ENCODE peak calls at places on chromosomes 7 and 10, in seven cellular contexts. V is CD8-positive, alpha-beta T cell; A is bronchial epithelial cell; R is cardiac fibroblast; M is psoas muscle; G is lower leg skin; S is tibial artery. L is an unnamed sample.

GRCh38 chr10:51422311-51423120 is 276.9 kb downstream of the CSTF2T start:
- DNase-seq in V (peak), A (peak), R (peak), M (no peak), G (peak), S (peak), L (peak)

GRCh38 chr10:79179404-79180309 is 110.9 kb downstream of the ZMIZ1 start:
- DNase-seq in V (no peak), A (no peak), R (no peak), M (no peak), G (no peak), S (no peak), L (peak)

GRCh38 chr10:126673565-126673964 is 3.1 kb upstream of the C10orf90 start:
- DNase-seq in V (no peak), A (no peak), R (no peak), M (no peak), G (no peak), S (no peak), L (no peak)

GRCh38 chr7:75572814-75573213 is 80.7 kb downstream of the SPDYE5 start:
- DNase-seq in V (no peak), A (no peak), R (no peak), M (no peak), G (no peak), S (no peak), L (no peak)

GRCh38 chr7:41628926-41629325 is 74.0 kb downstream of the INHBA start:
- DNase-seq in V (no peak), A (peak), R (no peak), M (no peak), G (no peak), S (no peak), L (peak)

GRCh38 chr10:33719005-33719703 is 384.7 kb upstream of the NRP1 start:
- DNase-seq in V (no peak), A (no peak), R (no peak), M (no peak), G (no peak), S (no peak), L (no peak)

GRCh38 chr10:125707852-125708468 is 11.5 kb upstream of the EDRF1 start:
- DNase-seq in V (no peak), A (peak), R (peak), M (no peak), G (no peak), S (no peak), L (peak)

GRCh38 chr7:61576-62360 is 130.6 kb upstream of the FAM20C start:
- DNase-seq in V (no peak), A (no peak), R (no peak), M (peak), G (no peak), S (no peak), L (no peak)

GRCh38 chr7:117946201-117946633 is 73.0 kb upstream of the CTTNBP2 start:
- DNase-seq in V (no peak), A (peak), R (no peak), M (no peak), G (no peak), S (no peak), L (peak)

GRCh38 chr10:99285846-99286245 is 43.3 kb upstream of the CNNM1 start:
- DNase-seq in V (no peak), A (peak), R (no peak), M (no peak), G (no peak), S (no peak), L (no peak)

GRCh38 chr7:107989618-107990373 is 13.2 kb downstream of the LAMB1 start:
- DNase-seq in V (no peak), A (peak), R (peak), M (peak), G (no peak), S (peak), L (peak)

GRCh38 chr10:88897019-88897853 is 17.2 kb downstream of the STAMBPL1 start:
- DNase-seq in V (no peak), A (no peak), R (no peak), M (no peak), G (no peak), S (no peak), L (no peak)

GRCh38 chr10:108358912-108359311 is 1194.4 kb upstream of the SORCS1 start:
- DNase-seq in V (no peak), A (peak), R (peak), M (no peak), G (no peak), S (no peak), L (peak)

GRCh38 chr10:86289577-86289868 is 77.1 kb downstream of the GRID1 start:
- DNase-seq in V (no peak), A (no peak), R (no peak), M (no peak), G (no peak), S (peak), L (no peak)

GRCh38 chr7:157498690-157499089 is 161.9 kb downstream of the DNAJB6 start:
- DNase-seq in V (no peak), A (no peak), R (no peak), M (peak), G (no peak), S (no peak), L (no peak)

GRCh38 chr7:149245244-149245643 is 5.8 kb downstream of the ZNF212 start:
- DNase-seq in V (no peak), A (no peak), R (no peak), M (no peak), G (no peak), S (no peak), L (no peak)

GRCh38 chr7:108848486-108848885 is 278.8 kb downstream of the DNAJB9 start:
- DNase-seq in V (no peak), A (no peak), R (no peak), M (no peak), G (no peak), S (no peak), L (no peak)

GRCh38 chr10:126384269-126384873 is 3.9 kb downstream of the ADAM12 start:
- DNase-seq in V (no peak), A (peak), R (peak), M (no peak), G (no peak), S (no peak), L (peak)

GRCh38 chr10:44860811-44861751 is 50.1 kb upstream of the TMEM72 start:
- DNase-seq in V (no peak), A (no peak), R (peak), M (peak), G (peak), S (peak), L (peak)

GRCh38 chr10:125521721-125522680 is 161.0 kb downstream of the TEX36 start:
- DNase-seq in V (no peak), A (no peak), R (no peak), M (no peak), G (no peak), S (no peak), L (no peak)

GRCh38 chr7:134289423-134289822 is 27.3 kb downstream of the SLC35B4 start:
- DNase-seq in V (no peak), A (no peak), R (no peak), M (no peak), G (peak), S (no peak), L (no peak)

GRCh38 chr7:6578114-6579084 is 1.1 kb downstream of the ZDHHC4 start:
- DNase-seq in V (no peak), A (peak), R (peak), M (no peak), G (no peak), S (no peak), L (peak)

GRCh38 chr7:104328308-104328969 is at the start of gene LHFPL3:
- DNase-seq in V (no peak), A (no peak), R (no peak), M (no peak), G (no peak), S (no peak), L (peak)

GRCh38 chr7:150409300-150410030 is 30.3 kb downstream of the ZNF775 start:
- DNase-seq in V (no peak), A (no peak), R (no peak), M (peak), G (no peak), S (no peak), L (no peak)

GRCh38 chr7:6056616-6057015 is 25.4 kb downstream of the ANKRD61 start:
- DNase-seq in V (no peak), A (no peak), R (no peak), M (no peak), G (no peak), S (no peak), L (no peak)

GRCh38 chr10:28986117-28986792 is 302.6 kb upstream of the LYZL1 start:
- DNase-seq in V (no peak), A (peak), R (peak), M (no peak), G (no peak), S (no peak), L (no peak)

GRCh38 chr10:88194041-88194887 is 330.8 kb downstream of the PTEN start:
- DNase-seq in V (peak), A (peak), R (no peak), M (peak), G (peak), S (no peak), L (no peak)

GRCh38 chr10:57952741-57953140 is 315.0 kb downstream of the IPMK start:
- DNase-seq in V (no peak), A (no peak), R (peak), M (no peak), G (no peak), S (no peak), L (peak)

GRCh38 chr10:42937649-42938180 is 139.2 kb upstream of the RET start:
- DNase-seq in V (no peak), A (no peak), R (no peak), M (no peak), G (no peak), S (no peak), L (no peak)

GRCh38 chr10:1434912-1435692 is 302.2 kb downstream of the ADARB2 start:
- DNase-seq in V (no peak), A (no peak), R (no peak), M (no peak), G (no peak), S (no peak), L (no peak)

GRCh38 chr7:139044813-139045794 is 9.3 kb upstream of the ZC3HAV1L start:
- DNase-seq in V (no peak), A (no peak), R (no peak), M (no peak), G (no peak), S (no peak), L (no peak)

GRCh38 chr7:33716581-33717477 is 188.5 kb upstream of the BMPER start:
- DNase-seq in V (no peak), A (peak), R (peak), M (no peak), G (no peak), S (no peak), L (peak)

GRCh38 chr10:15068802-15069201 is 19.8 kb downstream of the ACBD7 start:
- DNase-seq in V (no peak), A (peak), R (peak), M (no peak), G (no peak), S (no peak), L (peak)

GRCh38 chr10:15069230-15069629 is 19.3 kb downstream of the ACBD7 start:
- DNase-seq in V (no peak), A (no peak), R (no peak), M (no peak), G (no peak), S (no peak), L (no peak)

GRCh38 chr10:15067154-15067553 is 21.4 kb downstream of the ACBD7 start:
- DNase-seq in V (no peak), A (no peak), R (no peak), M (no peak), G (no peak), S (no peak), L (no peak)

DNA sequence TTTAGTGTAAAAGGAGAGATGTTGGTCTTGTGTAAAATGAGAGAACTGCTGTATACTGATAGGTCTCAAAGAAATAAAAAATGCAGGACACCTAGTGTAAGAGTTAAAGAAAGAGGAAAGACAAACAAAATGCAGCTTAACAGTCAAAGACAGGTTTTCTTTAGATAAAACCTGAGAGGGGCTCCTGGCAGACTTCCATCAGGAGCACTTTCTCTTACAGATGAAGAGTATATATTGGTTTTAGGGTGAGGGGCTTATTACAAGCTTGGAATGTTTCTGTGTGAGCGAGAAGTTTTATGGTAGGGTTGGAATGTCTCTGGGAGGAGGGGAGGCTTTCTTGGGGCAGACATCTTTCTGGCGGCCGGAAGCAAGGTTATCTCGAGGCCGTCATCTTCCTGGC is 16.2 kb downstream of the ACBD7 start:
- DNase-seq in V (no peak), A (no peak), R (no peak), M (no peak), G (no peak), S (no peak), L (no peak)
- H3K4me3 ChIP-seq in V (no peak), A (no peak), R (no peak), M (no peak), G (no peak), S (no peak), L (no peak)

GRCh38 chr7:110905773-110906566 is 185.0 kb upstream of the LRRN3 start:
- DNase-seq in V (no peak), A (no peak), R (no peak), M (no peak), G (no peak), S (no peak), L (no peak)

GRCh38 chr7:110911632-110912031 is 179.3 kb upstream of the LRRN3 start:
- DNase-seq in V (no peak), A (no peak), R (no peak), M (no peak), G (no peak), S (no peak), L (no peak)

GRCh38 chr7:110914263-110914662 is 176.7 kb upstream of the LRRN3 start:
- DNase-seq in V (no peak), A (no peak), R (no peak), M (no peak), G (no peak), S (no peak), L (no peak)

GRCh38 chr7:110909102-110909501 is 181.8 kb upstream of the LRRN3 start:
- DNase-seq in V (no peak), A (no peak), R (no peak), M (no peak), G (no peak), S (no peak), L (no peak)
- TF ChIP-seq CTCF in V (no peak), A (no peak), R (no peak), M (no peak), G (no peak), S (no peak), L (no peak)

GRCh38 chr10:59881640-59882039 is 24.7 kb downstream of the CCDC6 start:
- DNase-seq in V (no peak), A (no peak), R (no peak), M (no peak), G (no peak), S (no peak), L (no peak)
- H3K4me3 ChIP-seq in V (no peak), A (no peak), R (no peak), M (no peak), G (no peak), S (no peak), L (no peak)

GRCh38 chr7:148110097-148110868 is 480.3 kb upstream of the C7orf33 start:
- DNase-seq in V (no peak), A (no peak), R (peak), M (no peak), G (no peak), S (no peak), L (no peak)
- TF ChIP-seq CTCF in V (no peak), A (no peak), R (no peak), M (no peak), G (no peak), S (no peak), L (no peak)

GRCh38 chr10:127736915-127737562 is at the start of gene FOXI2:
- DNase-seq in V (no peak), A (no peak), R (no peak), M (no peak), G (no peak), S (no peak), L (no peak)
- H3K4me3 ChIP-seq in V (no peak), A (no peak), R (no peak), M (no peak), G (peak), S (no peak), L (no peak)

DNA sequence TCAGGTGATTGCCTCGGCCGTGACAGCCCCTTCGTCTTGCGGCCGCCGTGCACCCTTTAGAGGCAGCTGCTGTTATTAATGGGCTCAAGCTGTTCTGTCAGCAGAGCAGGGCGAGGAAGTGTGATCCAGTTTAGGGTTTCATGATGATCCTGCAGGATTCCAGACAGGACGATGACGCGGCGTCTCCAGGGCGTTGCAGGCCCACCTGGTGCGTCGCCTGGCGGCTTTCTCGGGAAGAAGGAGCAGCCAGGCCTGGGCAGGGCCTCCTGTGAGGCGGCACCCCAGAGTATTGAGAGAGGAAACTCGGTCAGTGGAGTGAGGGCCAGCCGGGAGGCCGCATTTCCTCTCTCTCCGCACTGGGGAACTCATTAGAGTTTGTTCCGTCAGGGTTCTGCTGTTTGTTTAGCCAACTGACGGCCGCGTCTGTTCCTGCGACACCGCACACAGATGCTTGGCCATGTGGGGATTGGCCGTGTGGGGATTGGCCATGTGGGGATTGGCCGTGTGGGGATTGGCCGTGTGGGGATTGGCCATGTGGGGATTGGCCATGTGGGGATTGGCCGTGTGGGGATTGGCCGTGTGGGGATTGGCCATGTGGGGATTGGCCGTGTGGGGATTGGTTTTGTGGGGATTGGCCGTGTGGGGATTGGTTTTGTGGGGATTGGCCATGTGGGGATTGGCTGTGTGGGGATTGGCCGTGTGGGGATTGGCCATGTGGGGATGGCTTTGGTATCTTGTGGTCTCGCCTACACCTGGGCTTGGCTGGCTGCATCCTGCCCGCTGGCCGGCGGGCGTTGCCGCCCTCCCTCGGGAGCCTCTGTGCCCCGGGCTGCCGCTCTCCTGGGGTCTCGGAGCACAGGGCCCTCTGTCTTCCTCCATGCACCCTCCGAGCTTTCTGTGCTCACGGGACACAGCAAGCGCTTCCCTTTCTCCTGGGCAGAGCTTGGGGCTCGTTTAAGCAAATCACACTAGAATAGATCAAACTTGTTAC is 62.7 kb downstream of the NKX6-2 start:
- DNase-seq in V (no peak), A (no peak), R (no peak), M (peak), G (no peak), S (no peak), L (peak)
- TF ChIP-seq CTCF in V (no peak), A (no peak), R (no peak), M (peak), G (no peak), S (no peak), L (peak)

GRCh38 chr7:45085619-45086200 is 3.1 kb downstream of the NACAD start:
- DNase-seq in V (no peak), A (no peak), R (no peak), M (peak), G (no peak), S (no peak), L (no peak)

GRCh38 chr7:45086348-45087065 is 2.3 kb downstream of the NACAD start:
- DNase-seq in V (no peak), A (no peak), R (no peak), M (no peak), G (no peak), S (no peak), L (no peak)

GRCh38 chr7:45088821-45089313 is at the start of gene NACAD:
- DNase-seq in V (no peak), A (no peak), R (peak), M (peak), G (no peak), S (peak), L (no peak)

GRCh38 chr7:45088146-45088701 is 545 bp downstream of the NACAD start:
- DNase-seq in V (no peak), A (no peak), R (no peak), M (peak), G (no peak), S (no peak), L (no peak)

GRCh38 chr7:45087301-45088145 is 1.2 kb downstream of the NACAD start:
- DNase-seq in V (no peak), A (no peak), R (no peak), M (peak), G (no peak), S (no peak), L (no peak)
- H3K4me3 ChIP-seq in V (no peak), A (no peak), R (no peak), M (no peak), G (no peak), S (peak), L (no peak)

DNA sequence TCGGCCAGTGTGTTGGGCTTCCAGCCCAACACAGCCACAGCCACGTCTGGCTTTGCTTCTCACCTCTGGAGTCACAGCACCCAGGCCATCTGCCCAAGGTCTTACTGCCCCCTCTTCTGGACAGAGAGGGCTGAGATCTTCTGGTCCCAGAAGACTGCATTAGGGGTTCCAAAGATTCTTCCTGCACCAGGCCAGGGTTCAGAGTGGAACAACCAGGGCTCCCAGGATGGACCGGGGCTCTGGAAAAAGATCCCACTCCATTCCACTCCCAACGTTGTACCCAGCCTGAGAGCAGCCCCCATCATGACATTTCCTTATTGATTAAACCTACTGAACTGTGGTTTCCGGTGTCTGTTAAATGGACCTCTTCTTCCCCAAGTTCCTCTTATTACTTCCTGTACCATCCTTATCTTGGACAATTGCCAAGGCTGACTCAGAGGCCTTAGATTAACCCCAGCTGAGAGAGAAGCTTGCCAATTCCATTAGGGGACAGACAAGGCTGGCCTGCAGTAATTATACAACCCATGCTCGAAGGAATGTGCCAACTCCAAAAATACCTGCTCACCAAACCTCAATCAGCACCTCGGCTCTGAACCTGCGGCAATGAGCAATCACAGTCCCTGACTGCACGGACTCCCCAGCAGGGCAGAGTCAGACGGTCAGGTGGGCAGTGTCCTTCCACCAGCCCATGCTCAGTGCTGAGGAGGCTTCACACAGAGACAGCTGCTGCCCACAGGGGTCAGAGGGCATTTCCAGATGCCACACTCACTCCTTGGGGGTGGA is 47.9 kb upstream of the NPFFR1 start:
- DNase-seq in V (no peak), A (peak), R (peak), M (peak), G (peak), S (no peak), L (peak)
- TF ChIP-seq CTCF in V (no peak), A (peak), R (peak), M (peak), G (no peak), S (no peak), L (peak)